ENCODE peak calls at places on chromosomes 11 and 22, in four cellular contexts. C is AG09309; Q is SW 1271; H is activated naive CD4-positive, alpha-beta T cell. J is an unnamed sample.

GRCh38 chr11:116426761-116427160 is 346.0 kb downstream of the BUD13 start:
- DNase-seq in H (no peak), C (no peak), Q (no peak), J (no peak)

GRCh38 chr22:46052801-46053562 is 76.0 kb upstream of the WNT7B start:
- DNase-seq in C (no peak), Q (no peak), H (no peak), J (no peak)

GRCh38 chr11:47979378-47980092 is 824 bp upstream of the PTPRJ start:
- DNase-seq in Q (no peak), H (no peak), C (no peak), J (no peak)

GRCh38 chr22:24105018-24105360 is 76.3 kb upstream of the SUSD2 start:
- DNase-seq in H (no peak), Q (no peak), C (no peak), J (no peak)

GRCh38 chr11:68099474-68100405 is 21.4 kb downstream of the CHKA start:
- DNase-seq in H (no peak), C (no peak), Q (no peak), J (no peak)

GRCh38 chr11:71999360-71999759 is 651 bp downstream of the IL18BP start:
- DNase-seq in Q (no peak), H (no peak), C (no peak), J (no peak)

GRCh38 chr22:46963672-46964545 is 201.5 kb downstream of the TBC1D22A start:
- DNase-seq in H (no peak), Q (no peak), C (no peak), J (no peak)

GRCh38 chr11:80967649-80968048 is 1526.8 kb upstream of the TENM4 start:
- DNase-seq in C (no peak), H (no peak), Q (no peak), J (no peak)

GRCh38 chr11:122068096-122068495 is 47.9 kb downstream of the BLID start:
- DNase-seq in C (no peak), H (no peak), Q (no peak), J (no peak)

GRCh38 chr11:19669511-19669910 is 43.1 kb upstream of the NAV2 start:
- DNase-seq in Q (no peak), C (no peak), H (no peak), J (no peak)

GRCh38 chr22:46730568-46731245 is 7.3 kb downstream of the CERK start:
- DNase-seq in Q (no peak), C (no peak), H (no peak), J (no peak)

GRCh38 chr11:3202759-3203158 is 15.9 kb downstream of the MRGPRG start:
- DNase-seq in H (no peak), Q (no peak), C (no peak), J (no peak)

GRCh38 chr11:131423715-131424114 is 53.3 kb downstream of the NTM start:
- DNase-seq in H (no peak), C (no peak), Q (no peak), J (no peak)

GRCh38 chr22:37741312-37741795 is 44.5 kb downstream of the TRIOBP start:
- DNase-seq in Q (no peak), C (peak; percentile 94), H (no peak), J (peak; percentile 64)

GRCh38 chr22:43465291-43466015 is 53.6 kb downstream of the MPPED1 start:
- DNase-seq in H (no peak), Q (no peak), C (no peak), J (no peak)

J was measured in mesothelial cell of epicardium.